ENCODE peak calls at places on chromosomes 2 and 18, in nine cellular contexts. Q, R, C, P, T, F, D, X and I are unnamed samples.

GRCh38 chr2:35428548-35428947 is 927.0 kb upstream of the CRIM1 start:
- DNase-seq in C (no peak), D (no peak), X (peak; percentile 32), T (peak; percentile 25), R (peak; percentile 1), P (peak; percentile 11), Q (no peak), F (peak; percentile 20), I (peak; percentile 10)

GRCh38 chr2:191665286-191665685 is 12.7 kb upstream of the NABP1 start:
- DNase-seq in X (no peak), Q (no peak), P (peak; percentile 79), T (no peak), F (peak; percentile 73), D (no peak), R (no peak), C (no peak), I (no peak)

GRCh38 chr18:41905786-41906527 is 49.1 kb upstream of the PIK3C3 start:
- DNase-seq in T (no peak), P (peak; percentile 4), F (peak; percentile 9), R (no peak), D (no peak), Q (no peak), C (no peak), X (no peak), I (no peak)

GRCh38 chr2:46131-46470 is 204 bp downstream of the FAM110C start:
- DNase-seq in X (no peak), F (no peak), T (no peak), P (no peak), R (no peak), D (peak; percentile 7), C (no peak), Q (no peak), I (no peak)

GRCh38 chr18:45997689-45998088 is 30.6 kb upstream of the EPG5 start:
- DNase-seq in C (peak; percentile 23), Q (no peak), D (peak; percentile 10), X (no peak), F (no peak), T (no peak), P (no peak), R (no peak), I (no peak)

GRCh38 chr2:23385748-23386421 is 906 bp downstream of the KLHL29 start:
- DNase-seq in P (peak; percentile 17), T (peak; percentile 47), D (peak; percentile 8), X (no peak), F (peak; percentile 73), Q (no peak), R (no peak), C (peak; percentile 3), I (no peak)

GRCh38 chr18:25364732-25365131 is 12.8 kb upstream of the ZNF521 start:
- DNase-seq in X (no peak), F (no peak), R (no peak), T (no peak), D (no peak), P (no peak), Q (no peak), C (no peak), I (no peak)

GRCh38 chr2:170386554-170386953 is 208.6 kb downstream of the MYO3B start:
- DNase-seq in F (no peak), T (no peak), R (no peak), D (no peak), Q (no peak), X (no peak), P (no peak), C (no peak), I (no peak)

GRCh38 chr2:240224676-240225075 is 84.2 kb upstream of the OTOS start:
- DNase-seq in C (no peak), T (no peak), D (no peak), Q (no peak), F (peak; percentile 86), R (no peak), X (no peak), P (no peak), I (no peak)

GRCh38 chr18:22408059-22408458 is 9.7 kb downstream of the CTAGE1 start:
- DNase-seq in F (no peak), C (no peak), Q (no peak), R (no peak), X (peak; percentile 1), D (no peak), T (no peak), P (no peak), I (no peak)

GRCh38 chr18:36191711-36192110 is 4.4 kb downstream of the MOCOS start:
- DNase-seq in Q (no peak), R (no peak), X (no peak), T (no peak), C (no peak), D (no peak), F (no peak), P (no peak), I (no peak)

GRCh38 chr2:134933732-134934131 is 15.1 kb downstream of the CCNT2 start:
- DNase-seq in T (no peak), X (no peak), P (no peak), D (no peak), Q (no peak), R (no peak), C (no peak), F (no peak), I (no peak)

GRCh38 chr2:94769733-94770132 is 101.5 kb upstream of the TEKT4 start:
- DNase-seq in T (no peak), Q (no peak), D (no peak), X (no peak), P (no peak), F (no peak), C (no peak), R (no peak), I (no peak)

GRCh38 chr2:14256890-14257289 is 375.6 kb upstream of the LRATD1 start:
- DNase-seq in Q (no peak), D (no peak), X (no peak), C (no peak), T (no peak), F (no peak), P (peak; percentile 59), R (no peak), I (no peak)

GRCh38 chr2:42742740-42743666 is 20.9 kb downstream of the OXER1 start:
- DNase-seq in D (no peak), F (peak; percentile 14), P (no peak), T (no peak), X (no peak), Q (no peak), C (no peak), R (no peak), I (no peak)

GRCh38 chr2:161708350-161708974 is 84.2 kb downstream of the SLC4A10 start:
- DNase-seq in F (no peak), D (no peak), C (no peak), T (no peak), R (no peak), X (no peak), P (no peak), Q (no peak), I (no peak)

DNA sequence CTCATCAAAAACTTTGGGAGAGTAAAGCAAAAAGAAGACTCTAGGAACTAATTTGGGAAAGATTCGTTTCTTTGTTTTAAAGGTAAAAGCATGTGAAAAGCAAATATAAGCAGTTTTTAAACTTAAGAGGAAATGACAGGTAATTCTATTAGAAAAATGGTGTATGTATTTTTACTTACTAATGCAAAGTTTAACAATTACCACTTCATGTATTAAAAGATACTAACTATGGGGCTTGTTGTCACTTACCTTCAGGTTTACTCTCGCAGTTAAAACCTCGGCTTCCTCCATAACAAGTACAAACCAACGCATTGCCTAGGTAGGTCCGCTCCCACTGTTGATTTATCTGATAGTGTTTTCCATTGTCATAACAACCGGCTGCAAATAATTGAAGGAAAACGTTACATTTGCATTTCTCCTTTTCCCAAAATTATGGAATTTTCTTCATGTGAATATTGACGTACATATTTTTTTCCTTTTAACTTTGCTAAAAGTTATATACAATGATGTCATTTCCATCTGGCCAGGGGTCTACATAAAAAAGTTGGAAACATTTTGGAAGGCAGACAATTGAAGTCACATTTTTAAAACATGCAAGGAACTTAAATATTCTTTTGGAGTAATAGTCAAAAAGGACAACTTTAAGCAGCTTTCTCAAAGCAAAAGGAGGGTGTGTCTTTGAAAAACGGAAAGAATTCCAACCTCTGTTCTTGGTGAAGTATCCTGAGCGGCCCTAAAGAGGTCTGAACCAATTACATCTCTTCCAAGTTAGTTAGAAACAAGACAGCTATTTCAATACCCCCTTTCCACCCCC is 1.2 kb downstream of the FN1 start:
- DNase-seq in T (no peak), C (no peak), X (no peak), D (no peak), P (no peak), Q (no peak), R (no peak), F (peak; percentile 58), I (no peak)
- H3K27ac ChIP-seq in T (peak overlapping the region; percentile 73), C (no peak overlapping the region), X (no peak overlapping the region), D (no peak overlapping the region), P (peak overlapping the region; percentile 76), Q (no peak overlapping the region), R (no peak overlapping the region), F (peak overlapping the region; percentile 97), I (peak overlapping the region; percentile 94)

DNA sequence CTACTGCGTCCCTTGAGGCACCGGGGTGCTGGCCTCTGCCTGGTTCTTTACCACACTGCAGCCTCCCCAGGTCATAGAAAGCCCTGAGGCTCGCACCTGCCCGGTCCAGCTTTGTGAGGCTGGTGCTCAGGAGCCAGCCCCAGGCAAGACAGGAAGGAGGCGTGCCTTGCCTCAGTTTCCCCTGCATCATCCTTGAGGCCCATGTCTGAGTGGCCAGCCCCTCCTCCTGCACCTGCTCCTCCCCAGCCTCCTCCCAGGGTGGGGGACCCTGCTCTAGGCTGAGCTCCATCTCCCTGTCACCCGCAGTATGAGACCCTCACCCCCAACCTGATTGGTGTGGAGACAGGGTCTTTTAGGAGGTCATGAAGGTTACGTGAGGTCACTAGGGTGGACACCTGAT is 147.7 kb downstream of the ZNF516 start:
- DNase-seq in Q (no peak), F (no peak), T (no peak), D (no peak), X (no peak), C (no peak), P (no peak), R (no peak), I (no peak)
- H3K27ac ChIP-seq in Q (no peak overlapping the region), F (no peak overlapping the region), T (no peak overlapping the region), D (no peak overlapping the region), X (no peak overlapping the region), C (no peak overlapping the region), P (no peak overlapping the region), R (no peak overlapping the region), I (no peak overlapping the region)

GRCh38 chr2:226658555-226658954 is 141.1 kb downstream of the IRS1 start:
- DNase-seq in Q (no peak), X (no peak), P (peak; percentile 42), T (no peak), R (no peak), D (no peak), C (no peak), F (no peak), I (no peak)
- H3K27ac ChIP-seq in Q (no peak overlapping the region), X (no peak overlapping the region), P (no peak overlapping the region), T (no peak overlapping the region), R (no peak overlapping the region), D (no peak overlapping the region), C (no peak overlapping the region), F (no peak overlapping the region), I (no peak overlapping the region)

GRCh38 chr18:2933995-2934394 is 78.9 kb downstream of the LPIN2 start:
- DNase-seq in T (no peak), R (no peak), D (no peak), Q (no peak), X (no peak), P (no peak), F (no peak), C (no peak), I (no peak)

GRCh38 chr18:2935438-2936192 is 77.3 kb downstream of the LPIN2 start:
- DNase-seq in P (no peak), Q (no peak), F (peak; percentile 31), R (no peak), X (no peak), T (no peak), C (no peak), D (no peak), I (no peak)

GRCh38 chr18:2939317-2939716 is 73.6 kb downstream of the LPIN2 start:
- DNase-seq in D (no peak), P (no peak), C (no peak), R (no peak), Q (no peak), F (no peak), X (no peak), T (no peak), I (peak; percentile 76)
- H3K27ac ChIP-seq in D (no peak overlapping the region), P (no peak overlapping the region), C (no peak overlapping the region), R (no peak overlapping the region), Q (no peak overlapping the region), F (no peak overlapping the region), X (no peak overlapping the region), T (no peak overlapping the region), I (peak overlapping the region; percentile 48)